ENCODE peak calls at places on chromosome 1, in five cellular contexts. One of them, this sample, is unnamed.

GRCh38 chr1:245091818-245092637 is 62.8 kb upstream of the KIF26B start:
- DNase-seq in activated CD8-positive, alpha-beta T cell treated with anti-CD3 and anti-CD28 coated beads for 36 hours: no peak
- DNase-seq in breast epithelium: peak
- DNase-seq in K562: peak
- DNase-seq in Calu3: peak
- DNase-seq in this sample: peak

GRCh38 chr1:234662148-234662547 is 52.2 kb upstream of the IRF2BP2 start:
- DNase-seq in activated CD8-positive, alpha-beta T cell treated with anti-CD3 and anti-CD28 coated beads for 36 hours: no peak
- DNase-seq in breast epithelium: no peak
- DNase-seq in Calu3: no peak
- DNase-seq in K562: no peak
- DNase-seq in this sample: no peak

GRCh38 chr1:241990040-241990439 is 8.9 kb downstream of the MAP1LC3C start:
- DNase-seq in K562: peak
- DNase-seq in Calu3: peak
- DNase-seq in breast epithelium: peak
- DNase-seq in activated CD8-positive, alpha-beta T cell treated with anti-CD3 and anti-CD28 coated beads for 36 hours: no peak
- DNase-seq in this sample: peak

GRCh38 chr1:222974496-222974895 is 159.7 kb downstream of the DISP1 start:
- DNase-seq in breast epithelium: no peak
- DNase-seq in activated CD8-positive, alpha-beta T cell treated with anti-CD3 and anti-CD28 coated beads for 36 hours: no peak
- DNase-seq in K562: no peak
- DNase-seq in Calu3: no peak
- DNase-seq in this sample: peak

GRCh38 chr1:38402230-38402815 is 355.7 kb upstream of the POU3F1 start:
- DNase-seq in activated CD8-positive, alpha-beta T cell treated with anti-CD3 and anti-CD28 coated beads for 36 hours: no peak
- DNase-seq in Calu3: no peak
- DNase-seq in K562: no peak
- DNase-seq in breast epithelium: no peak
- DNase-seq in this sample: no peak

GRCh38 chr1:110214454-110215404 is 4.6 kb downstream of the KCNC4 start:
- DNase-seq in K562: no peak
- DNase-seq in breast epithelium: no peak
- DNase-seq in activated CD8-positive, alpha-beta T cell treated with anti-CD3 and anti-CD28 coated beads for 36 hours: no peak
- DNase-seq in Calu3: no peak
- DNase-seq in this sample: no peak

GRCh38 chr1:6960291-6960758 is 175.1 kb downstream of the CAMTA1 start:
- DNase-seq in breast epithelium: no peak
- DNase-seq in Calu3: peak
- DNase-seq in activated CD8-positive, alpha-beta T cell treated with anti-CD3 and anti-CD28 coated beads for 36 hours: no peak
- DNase-seq in K562: no peak
- DNase-seq in this sample: no peak

GRCh38 chr1:232474821-232475220 is 155.1 kb downstream of the SIPA1L2 start:
- DNase-seq in activated CD8-positive, alpha-beta T cell treated with anti-CD3 and anti-CD28 coated beads for 36 hours: no peak
- DNase-seq in K562: no peak
- DNase-seq in breast epithelium: no peak
- DNase-seq in Calu3: no peak
- DNase-seq in this sample: peak

GRCh38 chr1:163471766-163472165 is 150.0 kb downstream of the NUF2 start:
- DNase-seq in K562: no peak
- DNase-seq in Calu3: no peak
- DNase-seq in activated CD8-positive, alpha-beta T cell treated with anti-CD3 and anti-CD28 coated beads for 36 hours: no peak
- DNase-seq in breast epithelium: no peak
- DNase-seq in this sample: no peak

GRCh38 chr1:53696990-53697389 is 42.0 kb downstream of the GLIS1 start:
- DNase-seq in activated CD8-positive, alpha-beta T cell treated with anti-CD3 and anti-CD28 coated beads for 36 hours: no peak
- DNase-seq in breast epithelium: no peak
- DNase-seq in K562: no peak
- DNase-seq in Calu3: no peak
- DNase-seq in this sample: no peak

This sample was measured in brain microvascular endothelial cell.